ENCODE peak calls at places on chromosomes 1 and 21, in nine cellular contexts. C is body of pancreas; O is fibroblast of mammary gland; K is choroid plexus epithelial cell; P is left ventricle myocardium inferior; Z is breast epithelium; I is GM12878; Q is dorsolateral prefrontal cortex; F is CD8-positive, alpha-beta T cell. H is an unnamed sample.

GRCh38 chr1:167593860-167594259 is 36.2 kb upstream of the RCSD1 start:
- DNase-seq in Z (no peak), O (no peak), C (no peak), P (no peak), I (no peak), Q (no peak), F (no peak), K (no peak), H (no peak)

GRCh38 chr1:17161137-17161700 is 42.0 kb upstream of the PADI2 start:
- DNase-seq in I (no peak), Z (no peak), O (peak), P (no peak), F (no peak), C (no peak), K (peak), Q (no peak), H (peak)

GRCh38 chr1:159009704-159010361 is at the start of gene IFI16:
- DNase-seq in Z (peak), Q (no peak), F (peak), I (peak), C (peak), O (peak), P (no peak), K (peak), H (peak)

GRCh38 chr1:3066250-3066711 is 2.7 kb upstream of the PRDM16 start:
- DNase-seq in Z (no peak), Q (peak), O (no peak), C (peak), F (no peak), K (no peak), I (no peak), P (peak), H (no peak)

GRCh38 chr21:32826317-32827167 is 55.0 kb upstream of the PAXBP1 start:
- DNase-seq in O (peak), Z (no peak), F (peak), Q (no peak), K (peak), I (peak), P (no peak), C (peak), H (peak)

GRCh38 chr1:51639694-51640093 is 22.8 kb downstream of the OSBPL9 start:
- DNase-seq in I (no peak), K (no peak), Z (no peak), C (no peak), Q (no peak), F (no peak), O (no peak), P (no peak), H (no peak)

GRCh38 chr1:53325326-53326087 is 2.4 kb downstream of the LRP8 start:
- DNase-seq in K (no peak), F (no peak), C (no peak), O (no peak), I (no peak), P (no peak), Q (no peak), Z (no peak), H (no peak)

GRCh38 chr21:30497065-30497464 is at the start of gene KRTAP19-4:
- DNase-seq in Q (no peak), O (no peak), K (no peak), C (no peak), I (no peak), Z (no peak), F (no peak), P (no peak), H (no peak)

GRCh38 chr1:193070942-193071341 is 11.5 kb downstream of the RO60 start:
- DNase-seq in P (no peak), C (no peak), K (peak), Z (no peak), O (no peak), F (no peak), I (no peak), Q (no peak), H (no peak)

GRCh38 chr1:225772323-225772768 is 5.3 kb upstream of the SRP9 start:
- DNase-seq in O (peak), P (peak), K (peak), I (no peak), F (peak), C (peak), Q (peak), Z (peak), H (no peak)

GRCh38 chr1:1431845-1432565 is 3.5 kb upstream of the VWA1 start:
- DNase-seq in K (peak), C (no peak), I (no peak), P (peak), F (no peak), Q (no peak), O (no peak), Z (no peak), H (no peak)

GRCh38 chr1:6310116-6310848 is 49.4 kb upstream of the GPR153 start:
- DNase-seq in K (no peak), C (no peak), P (no peak), Z (no peak), I (no peak), O (no peak), F (no peak), Q (no peak), H (no peak)

GRCh38 chr21:35811115-35811806 is 249.1 kb downstream of the SETD4 start:
- DNase-seq in I (no peak), Z (no peak), Q (no peak), F (no peak), P (no peak), C (no peak), K (no peak), O (no peak), H (no peak)

GRCh38 chr1:91884459-91885290 is 1.3 kb downstream of the TGFBR3 start:
- DNase-seq in F (peak), K (no peak), Q (no peak), I (no peak), P (peak), Z (no peak), C (peak), O (peak), H (no peak)

GRCh38 chr1:38292969-38293368 is 246.4 kb upstream of the POU3F1 start:
- DNase-seq in C (no peak), F (no peak), P (no peak), O (no peak), K (no peak), Q (no peak), Z (no peak), I (no peak), H (no peak)

GRCh38 chr1:38296047-38296446 is 249.5 kb upstream of the POU3F1 start:
- DNase-seq in C (no peak), F (no peak), Z (no peak), O (no peak), I (no peak), Q (no peak), P (no peak), K (no peak), H (no peak)

GRCh38 chr1:38289034-38289433 is 242.4 kb upstream of the POU3F1 start:
- DNase-seq in O (no peak), F (no peak), Q (no peak), I (no peak), Z (no peak), P (no peak), K (no peak), C (no peak), H (no peak)

GRCh38 chr1:38293530-38293929 is 246.9 kb upstream of the POU3F1 start:
- DNase-seq in Z (no peak), F (no peak), P (no peak), O (no peak), I (no peak), K (no peak), Q (no peak), C (no peak), H (no peak)

GRCh38 chr1:38291906-38292521 is 245.4 kb upstream of the POU3F1 start:
- DNase-seq in C (no peak), Q (no peak), Z (no peak), F (no peak), K (no peak), O (no peak), I (no peak), P (no peak), H (no peak)
- TF ChIP-seq CTCF in C (no peak), Q (no peak), Z (no peak), F (no peak), K (no peak), O (no peak), I (no peak), P (no peak), H (no peak)

GRCh38 chr1:154191990-154192450 is at the start of gene TPM3:
- DNase-seq in O (no peak), I (no peak), K (no peak), Z (no peak), F (no peak), Q (no peak), C (no peak), P (no peak), H (no peak)

GRCh38 chr1:154190550-154190949 is 1.4 kb downstream of the TPM3 start:
- DNase-seq in Q (no peak), O (peak), F (no peak), I (no peak), P (no peak), Z (peak), K (peak), C (no peak), H (no peak)

GRCh38 chr1:154192476-154192875 is 576 bp upstream of the TPM3 start:
- DNase-seq in P (no peak), O (no peak), F (no peak), Q (no peak), K (no peak), C (no peak), I (no peak), Z (no peak), H (no peak)

GRCh38 chr1:154198756-154199562 is 7.1 kb upstream of the TPM3 start:
- DNase-seq in Q (no peak), I (no peak), K (peak), O (peak), F (peak), C (peak), P (no peak), Z (no peak), H (no peak)

DNA sequence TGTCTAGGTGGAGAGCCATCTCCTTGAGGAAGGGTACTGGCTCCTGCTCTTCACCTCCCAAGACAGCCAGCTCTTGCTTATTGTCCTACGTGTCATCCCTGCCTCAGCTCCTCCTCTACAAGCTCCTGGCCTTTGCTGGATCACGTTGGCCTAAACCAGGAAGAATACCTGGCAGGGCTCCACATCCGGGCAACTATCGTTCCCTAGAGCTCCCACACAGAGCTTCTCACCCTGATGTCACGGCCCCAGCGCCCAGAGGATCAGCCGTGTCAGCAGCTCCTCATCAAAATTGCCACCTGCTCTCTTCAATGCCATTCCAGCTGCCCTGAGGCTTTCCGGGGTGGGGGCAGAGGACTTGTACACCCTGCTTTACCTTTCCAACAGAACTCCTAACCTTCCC is 1.9 kb upstream of the TPM3 start:
- DNase-seq in O (peak), F (no peak), Q (no peak), K (no peak), P (no peak), Z (peak), C (peak), I (no peak), H (no peak)
- H3K4me3 ChIP-seq in O (no peak), F (no peak), Q (no peak), K (no peak), P (no peak), Z (no peak), C (no peak), I (no peak), H (no peak)

GRCh38 chr1:229437443-229437842 is 3.5 kb upstream of the ACTA1 start:
- DNase-seq in K (no peak), Q (no peak), F (no peak), P (no peak), Z (no peak), I (no peak), C (no peak), O (peak), H (no peak)

GRCh38 chr1:229434641-229435051 is 752 bp upstream of the ACTA1 start:
- DNase-seq in F (no peak), C (no peak), O (no peak), K (no peak), I (no peak), Q (no peak), Z (no peak), P (peak), H (no peak)

GRCh38 chr1:229436178-229436577 is 2.3 kb upstream of the ACTA1 start:
- DNase-seq in F (no peak), Z (no peak), K (no peak), P (no peak), C (no peak), O (no peak), I (no peak), Q (no peak), H (no peak)

GRCh38 chr1:229440821-229441537 is 7.1 kb upstream of the ACTA1 start:
- DNase-seq in I (peak), P (no peak), Z (no peak), C (no peak), Q (no peak), K (peak), O (peak), F (no peak), H (peak)

DNA sequence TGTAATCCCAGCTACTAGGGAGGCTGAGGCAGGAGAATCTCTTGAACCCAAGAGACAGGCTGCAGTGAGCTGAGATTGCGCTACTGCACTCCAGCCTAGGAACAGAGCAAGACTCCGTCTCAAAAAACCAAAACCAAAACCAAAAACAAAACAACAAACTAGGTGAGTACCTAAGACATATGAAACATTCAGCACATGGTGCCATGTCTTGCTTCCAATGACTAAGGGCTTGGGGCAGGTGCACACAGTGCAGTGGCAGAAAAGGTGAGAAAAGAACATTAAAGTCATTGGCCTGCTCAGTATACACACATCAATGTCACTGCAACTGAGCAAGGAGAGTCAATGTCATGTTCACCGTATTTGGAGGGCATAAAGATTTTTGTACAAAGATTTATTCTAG is 4.1 kb upstream of the ACTA1 start:
- DNase-seq in F (no peak), O (no peak), I (no peak), Z (no peak), P (no peak), Q (no peak), C (no peak), K (no peak), H (no peak)
- TF ChIP-seq CTCF in F (no peak), O (no peak), I (no peak), Z (no peak), P (no peak), Q (no peak), C (no peak), K (no peak), H (no peak)

GRCh38 chr1:32701951-32702598 is 495 bp downstream of the SYNC start:
- DNase-seq in I (no peak), Q (no peak), P (peak), Z (no peak), F (no peak), O (peak), K (peak), C (no peak), H (no peak)
- H3K4me3 ChIP-seq in I (no peak), Q (peak), P (peak), Z (peak), F (no peak), O (peak), K (peak), C (no peak), H (no peak)

GRCh38 chr1:12052008-12052573 is 11.0 kb upstream of the TNFRSF8 start:
- DNase-seq in K (peak), Z (no peak), O (peak), P (peak), F (no peak), Q (peak), C (peak), I (peak), H (peak)

GRCh38 chr1:12051361-12051760 is 11.7 kb upstream of the TNFRSF8 start:
- DNase-seq in F (no peak), C (no peak), P (no peak), K (no peak), Z (no peak), O (no peak), I (no peak), Q (no peak), H (no peak)

GRCh38 chr1:12055259-12055658 is 7.8 kb upstream of the TNFRSF8 start:
- DNase-seq in Z (no peak), P (no peak), K (no peak), C (no peak), O (no peak), F (no peak), I (no peak), Q (no peak), H (no peak)

GRCh38 chr1:12053752-12054548 is 9.2 kb upstream of the TNFRSF8 start:
- DNase-seq in K (no peak), F (no peak), P (no peak), C (no peak), I (peak), Q (no peak), O (no peak), Z (no peak), H (peak)

DNA sequence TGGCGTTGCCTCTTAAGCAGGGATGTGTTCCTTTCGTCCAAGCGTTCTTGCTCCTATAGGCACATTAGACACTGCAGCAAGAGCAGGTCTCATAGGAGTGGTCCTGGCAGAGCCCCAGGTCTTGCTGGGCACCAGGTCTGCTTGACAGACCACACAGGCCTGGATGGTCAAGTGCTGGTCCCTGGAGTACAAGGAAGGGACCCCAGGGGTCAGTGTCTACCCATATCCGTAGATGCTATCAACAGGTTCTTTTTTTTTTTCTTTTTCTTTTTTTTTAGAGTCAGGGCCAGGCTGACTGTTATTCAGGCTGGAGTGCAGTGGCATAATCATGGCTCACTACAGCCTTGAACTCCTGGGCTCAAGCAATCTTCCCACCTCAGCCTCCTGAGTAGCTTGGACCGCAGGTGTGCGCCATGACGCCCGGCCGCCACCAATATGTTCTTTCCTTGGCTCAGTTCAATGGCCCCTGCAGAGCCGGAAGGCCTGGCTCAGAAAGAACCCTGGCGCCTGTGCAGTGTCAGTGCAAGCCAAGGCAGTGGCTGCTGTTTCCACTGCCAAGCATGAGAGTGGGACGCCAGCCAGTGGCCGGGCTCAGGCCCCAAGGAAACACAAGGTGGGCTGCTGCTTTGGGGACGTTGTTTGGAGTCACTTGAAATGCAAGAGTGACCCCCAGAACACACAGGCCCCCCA is 10.0 kb upstream of the TNFRSF8 start:
- DNase-seq in P (peak), O (no peak), K (no peak), F (no peak), Q (peak), Z (peak), C (no peak), I (no peak), H (no peak)
- TF ChIP-seq CTCF in P (peak), O (no peak), K (no peak), F (no peak), Q (no peak), Z (peak), C (no peak), I (peak), H (peak)

GRCh38 chr1:117166076-117166475 is 44.5 kb upstream of the TRIM45 start:
- DNase-seq in C (no peak), Z (no peak), F (no peak), Q (no peak), O (peak), I (no peak), K (peak), P (no peak), H (no peak)
- H3K4me3 ChIP-seq in C (no peak), Z (no peak), F (no peak), Q (no peak), O (no peak), I (no peak), K (no peak), P (no peak), H (no peak)

DNA sequence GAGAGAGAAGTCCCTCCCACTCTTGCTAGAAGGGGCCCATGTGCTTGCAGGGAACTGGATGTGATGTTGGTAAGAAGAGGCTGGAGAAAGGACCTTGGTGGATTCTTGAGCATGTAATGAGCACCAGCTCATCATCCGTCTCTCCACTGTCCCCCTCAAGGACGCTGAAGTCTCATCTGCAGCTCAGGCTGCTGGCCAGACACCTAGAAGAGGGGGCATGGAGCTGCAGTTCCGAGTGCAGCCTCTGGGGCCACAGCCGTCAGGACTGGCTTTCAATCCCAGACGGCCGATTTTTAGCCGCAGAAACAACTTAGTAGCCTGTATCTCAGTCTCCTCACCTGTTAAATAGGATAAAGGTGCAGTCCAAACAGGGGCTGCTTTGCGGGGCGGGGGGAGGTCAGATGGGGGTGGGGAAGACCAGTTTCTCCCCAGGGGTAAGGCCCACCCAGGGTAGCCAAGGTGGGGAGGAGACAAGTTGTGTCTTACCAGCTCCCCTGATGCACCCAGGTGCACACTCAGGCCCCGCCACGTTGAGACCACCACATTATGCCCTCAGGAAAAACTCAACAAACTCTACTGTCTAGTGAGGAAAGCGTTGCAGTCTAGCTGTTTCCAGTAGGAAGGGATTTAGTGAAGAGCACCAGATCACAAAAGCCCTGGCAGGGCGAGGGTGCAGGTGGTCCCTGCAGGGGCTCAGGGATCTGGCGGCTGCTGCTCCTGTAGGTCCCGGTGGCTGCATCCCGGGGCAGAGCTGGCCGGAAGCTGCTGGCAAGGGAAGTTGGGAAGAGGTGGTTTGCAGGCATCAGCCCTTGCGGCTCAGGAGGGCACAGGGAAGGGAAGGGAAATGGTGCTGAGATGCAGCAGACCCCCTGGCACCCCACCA is 29.5 kb downstream of the LDLRAP1 start:
- DNase-seq in Z (no peak), O (peak), C (peak), K (peak), Q (peak), P (no peak), F (peak), I (no peak), H (no peak)
- TF ChIP-seq CTCF in Z (peak), O (peak), C (peak), K (peak), Q (peak), P (peak), F (peak), I (peak), H (peak)

GRCh38 chr1:213089924-213090677 is 39.1 kb downstream of the RPS6KC1 start:
- DNase-seq in K (no peak), F (no peak), Q (no peak), C (no peak), P (no peak), I (no peak), Z (no peak), O (no peak), H (no peak)

GRCh38 chr1:213082778-213083445 is 31.9 kb downstream of the RPS6KC1 start:
- DNase-seq in I (no peak), Z (no peak), O (peak), F (no peak), K (no peak), Q (no peak), P (no peak), C (no peak), H (no peak)

DNA sequence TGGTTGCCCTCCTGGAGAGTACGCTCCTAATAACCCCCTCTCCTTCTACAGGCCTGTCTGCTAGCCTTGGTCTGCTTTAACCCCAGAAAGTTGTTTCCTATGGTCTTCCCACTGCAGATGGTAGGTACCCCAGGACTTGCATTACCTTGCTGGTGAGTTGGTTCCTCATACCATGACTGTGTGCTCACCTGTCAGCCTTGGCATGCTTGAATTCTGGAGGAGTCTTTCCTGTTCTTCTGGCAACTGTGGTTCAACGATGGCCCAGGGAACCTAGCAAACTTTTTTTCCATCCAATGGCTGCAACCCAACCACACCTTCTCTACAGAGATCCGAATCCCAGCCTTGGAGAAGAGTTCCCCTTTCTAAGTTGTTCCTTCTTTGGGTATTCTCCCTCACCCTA is 36.9 kb downstream of the RPS6KC1 start:
- DNase-seq in I (no peak), O (no peak), K (no peak), C (no peak), Q (no peak), Z (no peak), F (no peak), P (no peak), H (no peak)
- H3K4me3 ChIP-seq in I (no peak), O (no peak), K (no peak), C (no peak), Q (no peak), Z (no peak), F (no peak), P (no peak), H (no peak)